ENCODE peak calls at places on chromosomes 1 and 21, in seven cellular contexts. N is fibroblast of lung; L is CD8-positive, alpha-beta T cell; V is bronchial epithelial cell; Z is IMR-90; I is aorta; F is HAP-1. D is an unnamed sample. For H3K27me3, the result is how much of the 10 kb centered on the place peaks cover.

GRCh38 chr1:153525088-153525713 is 10.6 kb downstream of the S100A6 start:
- DNase-seq in N (peak), L (no peak), V (peak), Z (peak), I (no peak), F (no peak), D (no peak)

GRCh38 chr1:224591326-224591725 is 24.8 kb upstream of the CNIH3 start:
- DNase-seq in N (no peak), L (no peak), V (no peak), Z (no peak), I (no peak), F (no peak), D (no peak)

GRCh38 chr21:27219068-27219467 is 252.2 kb upstream of the ADAMTS5 start:
- DNase-seq in N (peak), L (no peak), V (peak), Z (peak), I (no peak), F (no peak), D (no peak)

GRCh38 chr1:192573499-192573898 is 2.1 kb upstream of the RGS1 start:
- DNase-seq in N (peak), L (no peak), V (peak), Z (peak), I (no peak), F (no peak), D (no peak)

GRCh38 chr21:44304846-44305245 is 5.0 kb downstream of the PFKL start:
- DNase-seq in N (peak), L (peak), V (peak), Z (peak), I (peak), F (peak), D (peak)

GRCh38 chr1:182476625-182477024 is 26.7 kb downstream of the RGSL1 start:
- DNase-seq in N (no peak), L (no peak), V (no peak), Z (no peak), I (no peak), F (no peak), D (no peak)

GRCh38 chr21:34524671-34525601 is 12.9 kb upstream of the KCNE1 start:
- DNase-seq in N (peak), L (no peak), V (peak), Z (peak), I (peak), F (no peak), D (peak)

GRCh38 chr1:161071886-161072371 is 2.2 kb upstream of the ARHGAP30 start:
- DNase-seq in N (peak), L (peak), V (peak), Z (no peak), I (no peak), F (peak), D (peak)

GRCh38 chr1:170885551-170885950 is 49.8 kb upstream of the MROH9 start:
- DNase-seq in N (no peak), L (no peak), V (no peak), Z (no peak), I (no peak), F (no peak), D (no peak)

GRCh38 chr1:28056129-28056925 is 32.1 kb downstream of the EYA3 start:
- DNase-seq in N (no peak), L (peak), V (peak), Z (no peak), I (no peak), F (no peak), D (no peak)

GRCh38 chr1:173477286-173478098 is at the start of gene PRDX6:
- DNase-seq in N (peak), L (peak), V (peak), Z (peak), I (peak), F (no peak), D (peak)

GRCh38 chr1:9129391-9130041 is 614 bp upstream of the GPR157 start:
- DNase-seq in N (no peak), L (peak), V (no peak), Z (no peak), I (peak), F (peak), D (peak)

GRCh38 chr1:60904079-60904852 is 178.1 kb upstream of the NFIA start:
- DNase-seq in N (peak), L (no peak), V (no peak), Z (no peak), I (peak), F (no peak), D (no peak)

GRCh38 chr1:235739124-235739523 is 89.5 kb upstream of the GNG4 start:
- DNase-seq in N (peak), L (no peak), V (peak), Z (peak), I (no peak), F (no peak), D (no peak)

GRCh38 chr1:172778461-172779455 is 119.9 kb downstream of the FASLG start:
- DNase-seq in N (peak), L (no peak), V (no peak), Z (no peak), I (no peak), F (no peak), D (peak)

GRCh38 chr1:87024936-87025537 is 110.6 kb downstream of the HS2ST1 start:
- DNase-seq in N (peak), L (no peak), V (peak), Z (peak), I (no peak), F (peak), D (peak)

GRCh38 chr1:9652379-9653194 is 1.1 kb downstream of the PIK3CD start:
- DNase-seq in N (no peak), L (peak), V (no peak), Z (peak), I (peak), F (no peak), D (no peak)

GRCh38 chr1:11320153-11320936 is 47.3 kb downstream of the UBIAD1 start:
- DNase-seq in N (no peak), L (peak), V (no peak), Z (no peak), I (no peak), F (no peak), D (peak)

GRCh38 chr1:41862411-41863221 is 56.1 kb downstream of the HIVEP3 start:
- DNase-seq in N (peak), L (no peak), V (peak), Z (peak), I (no peak), F (no peak), D (peak)

GRCh38 chr1:164613176-164613575 is 54.2 kb downstream of the PBX1 start:
- DNase-seq in N (peak), L (no peak), V (peak), Z (no peak), I (no peak), F (no peak), D (peak)

GRCh38 chr21:43270800-43271261 is 102.0 kb downstream of the CRYAA start:
- DNase-seq in N (no peak), L (no peak), V (no peak), Z (no peak), I (no peak), F (no peak), D (no peak)

GRCh38 chr1:231763481-231763880 is 136.9 kb downstream of the DISC1 start:
- DNase-seq in N (no peak), L (no peak), V (no peak), Z (no peak), I (no peak), F (no peak), D (no peak)

GRCh38 chr1:219416598-219417238 is 196.2 kb downstream of the ZC3H11B start:
- DNase-seq in N (peak), L (no peak), V (peak), Z (peak), I (no peak), F (peak), D (peak)

GRCh38 chr1:51568231-51568935 is 48.5 kb upstream of the OSBPL9 start:
- DNase-seq in N (no peak), L (no peak), V (no peak), Z (no peak), I (no peak), F (no peak), D (no peak)

GRCh38 chr21:44985441-44986401 is 45.9 kb downstream of the SLX9 start:
- DNase-seq in N (no peak), L (no peak), V (no peak), Z (no peak), I (peak), F (no peak), D (no peak)

GRCh38 chr1:172530000-172530399 is 3.0 kb upstream of the SUCO start:
- DNase-seq in N (no peak), L (no peak), V (no peak), Z (no peak), I (no peak), F (no peak), D (no peak)

GRCh38 chr1:95518310-95518709 is 284.3 kb downstream of the RWDD3 start:
- DNase-seq in N (no peak), L (no peak), V (no peak), Z (no peak), I (no peak), F (no peak), D (no peak)

GRCh38 chr1:10679521-10680220 is 116.8 kb downstream of the CASZ1 start:
- DNase-seq in N (peak), L (no peak), V (peak), Z (peak), I (no peak), F (peak), D (peak)

GRCh38 chr1:39102537-39103320 is 76.6 kb downstream of the NDUFS5 start:
- DNase-seq in N (peak), L (peak), V (peak), Z (peak), I (no peak), F (peak), D (peak)

GRCh38 chr1:190124068-190124467 is 353.6 kb downstream of the BRINP3 start:
- DNase-seq in N (peak), L (no peak), V (no peak), Z (peak), I (no peak), F (no peak), D (no peak)

GRCh38 chr1:65832296-65832695 is 39.6 kb downstream of the PDE4B start:
- DNase-seq in N (peak), L (no peak), V (no peak), Z (peak), I (no peak), F (no peak), D (no peak)

GRCh38 chr21:17903029-17903806 is 84.1 kb upstream of the C21orf91 start:
- DNase-seq in N (peak), L (no peak), V (peak), Z (peak), I (no peak), F (peak), D (peak)

GRCh38 chr1:12604114-12604874 is 13.7 kb downstream of the DHRS3 start:
- DNase-seq in N (peak), L (peak), V (peak), Z (peak), I (no peak), F (no peak), D (peak)

GRCh38 chr1:111565079-111565478 is 54.5 kb upstream of the RAP1A start:
- DNase-seq in N (peak), L (no peak), V (peak), Z (peak), I (no peak), F (no peak), D (no peak)

GRCh38 chr1:212525479-212526110 is 83.0 kb upstream of the ATF3 start:
- DNase-seq in N (no peak), L (no peak), V (peak), Z (peak), I (no peak), F (no peak), D (no peak)

GRCh38 chr1:156964431-156964830 is 44.0 kb downstream of the LRRC71 start:
- DNase-seq in N (no peak), L (no peak), V (no peak), Z (peak), I (no peak), F (no peak), D (no peak)

GRCh38 chr21:26055010-26055409 is 115.6 kb downstream of the APP start:
- DNase-seq in N (no peak), L (no peak), V (no peak), Z (no peak), I (no peak), F (no peak), D (no peak)

GRCh38 chr1:10852018-10852417 is 55.6 kb upstream of the CASZ1 start:
- DNase-seq in N (no peak), L (no peak), V (no peak), Z (no peak), I (no peak), F (no peak), D (no peak)

GRCh38 chr1:3235496-3235895 is 166.5 kb downstream of the PRDM16 start:
- DNase-seq in N (no peak), L (no peak), V (no peak), Z (no peak), I (no peak), F (no peak), D (no peak)
- H3K27me3 ChIP-seq in N (under half), L (under half), V (under half), Z (under half), I (under half), F (under half), D (under half)

GRCh38 chr1:19665456-19666138 is 922 bp downstream of the HTR6 start:
- DNase-seq in N (no peak), L (no peak), V (no peak), Z (no peak), I (no peak), F (no peak), D (no peak)
- H3K27me3 ChIP-seq in N (under half), L (under half), V (under half), Z (half or more), I (under half), F (under half), D (half or more)

GRCh38 chr1:2014181-2014580 is 5.0 kb upstream of the GABRD start:
- DNase-seq in N (no peak), L (no peak), V (no peak), Z (no peak), I (no peak), F (no peak), D (no peak)
- H3K27me3 ChIP-seq in N (under half), L (under half), V (under half), Z (half or more), I (under half), F (under half), D (under half)

GRCh38 chr1:228445867-228446584 is 29.4 kb upstream of the TRIM17 start:
- DNase-seq in N (peak), L (no peak), V (peak), Z (peak), I (peak), F (no peak), D (peak)
- H3K27me3 ChIP-seq in N (under half), L (under half), V (under half), Z (under half), I (under half), F (under half), D (under half)

GRCh38 chr1:154705544-154705943 is 97.6 kb upstream of the ADAR start:
- DNase-seq in N (no peak), L (no peak), V (no peak), Z (no peak), I (no peak), F (no peak), D (no peak)

GRCh38 chr1:154706851-154707250 is 98.9 kb upstream of the ADAR start:
- DNase-seq in N (no peak), L (no peak), V (no peak), Z (no peak), I (no peak), F (no peak), D (no peak)

GRCh38 chr1:154707901-154708514 is 100.0 kb upstream of the ADAR start:
- DNase-seq in N (no peak), L (no peak), V (peak), Z (peak), I (no peak), F (no peak), D (no peak)

GRCh38 chr1:154698320-154699096 is 90.5 kb upstream of the ADAR start:
- DNase-seq in N (no peak), L (no peak), V (peak), Z (no peak), I (no peak), F (no peak), D (peak)

DNA sequence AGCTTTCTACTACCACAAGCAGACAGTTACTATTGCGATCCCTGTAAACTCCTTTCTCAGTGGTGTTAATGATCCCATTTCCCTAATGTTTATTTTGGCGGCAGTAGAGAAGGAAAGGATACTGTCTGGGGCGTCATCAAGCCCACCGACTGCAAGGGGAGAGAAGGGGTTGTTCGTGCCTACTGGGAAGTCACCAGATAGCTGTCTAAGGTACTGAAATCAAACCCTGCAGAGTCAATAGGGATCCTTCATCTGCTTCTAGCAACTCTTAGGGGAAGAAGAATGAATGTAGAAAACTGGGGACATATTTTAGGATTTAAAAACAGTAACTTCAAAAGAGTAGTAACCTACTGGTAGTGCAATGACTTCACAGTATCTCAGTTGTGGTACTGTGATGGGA is 95.2 kb upstream of the ADAR start:
- DNase-seq in N (no peak), L (no peak), V (no peak), Z (no peak), I (no peak), F (no peak), D (no peak)
- H3K27me3 ChIP-seq in N (under half), L (under half), V (under half), Z (under half), I (under half), F (under half), D (under half)

GRCh38 chr1:36855699-36856098 is 178.6 kb downstream of the GRIK3 start:
- DNase-seq in N (no peak), L (no peak), V (no peak), Z (no peak), I (no peak), F (no peak), D (no peak)

GRCh38 chr1:36858553-36858952 is 175.8 kb downstream of the GRIK3 start:
- DNase-seq in N (no peak), L (no peak), V (no peak), Z (no peak), I (no peak), F (no peak), D (no peak)

GRCh38 chr1:36857761-36858160 is 176.6 kb downstream of the GRIK3 start:
- DNase-seq in N (no peak), L (no peak), V (no peak), Z (no peak), I (no peak), F (no peak), D (peak)

GRCh38 chr1:36858981-36859380 is 175.3 kb downstream of the GRIK3 start:
- DNase-seq in N (no peak), L (no peak), V (no peak), Z (no peak), I (no peak), F (no peak), D (no peak)

GRCh38 chr1:36856126-36856525 is 178.2 kb downstream of the GRIK3 start:
- DNase-seq in N (no peak), L (no peak), V (no peak), Z (no peak), I (no peak), F (no peak), D (no peak)
- H3K27me3 ChIP-seq in N (under half), L (under half), V (under half), Z (under half), I (under half), F (under half), D (under half)

GRCh38 chr1:26322042-26322331 is 4.2 kb downstream of the CD52 start:
- DNase-seq in N (no peak), L (no peak), V (no peak), Z (no peak), I (no peak), F (no peak), D (no peak)

GRCh38 chr1:26321315-26322041 is 3.7 kb downstream of the CD52 start:
- DNase-seq in N (peak), L (peak), V (peak), Z (peak), I (peak), F (peak), D (peak)

GRCh38 chr1:26323382-26323781 is 5.6 kb downstream of the CD52 start:
- DNase-seq in N (no peak), L (no peak), V (no peak), Z (no peak), I (no peak), F (no peak), D (no peak)

GRCh38 chr1:26327956-26328362 is 10.2 kb downstream of the CD52 start:
- DNase-seq in N (no peak), L (no peak), V (peak), Z (no peak), I (no peak), F (no peak), D (no peak)

GRCh38 chr1:26324550-26324949 is 6.8 kb downstream of the CD52 start:
- DNase-seq in N (no peak), L (no peak), V (no peak), Z (no peak), I (no peak), F (no peak), D (no peak)
- H3K27me3 ChIP-seq in N (under half), L (under half), V (under half), Z (under half), I (under half), F (under half), D (under half)

GRCh38 chr1:7690076-7690475 is 81.0 kb upstream of the VAMP3 start:
- DNase-seq in N (no peak), L (no peak), V (no peak), Z (no peak), I (peak), F (no peak), D (no peak)

GRCh38 chr1:7690496-7691182 is 80.5 kb upstream of the VAMP3 start:
- DNase-seq in N (no peak), L (no peak), V (no peak), Z (no peak), I (peak), F (no peak), D (no peak)

GRCh38 chr1:7686301-7686850 is 84.7 kb upstream of the VAMP3 start:
- DNase-seq in N (no peak), L (no peak), V (no peak), Z (no peak), I (peak), F (no peak), D (no peak)

GRCh38 chr1:7687411-7687810 is 83.7 kb upstream of the VAMP3 start:
- DNase-seq in N (no peak), L (no peak), V (no peak), Z (no peak), I (peak), F (no peak), D (no peak)

DNA sequence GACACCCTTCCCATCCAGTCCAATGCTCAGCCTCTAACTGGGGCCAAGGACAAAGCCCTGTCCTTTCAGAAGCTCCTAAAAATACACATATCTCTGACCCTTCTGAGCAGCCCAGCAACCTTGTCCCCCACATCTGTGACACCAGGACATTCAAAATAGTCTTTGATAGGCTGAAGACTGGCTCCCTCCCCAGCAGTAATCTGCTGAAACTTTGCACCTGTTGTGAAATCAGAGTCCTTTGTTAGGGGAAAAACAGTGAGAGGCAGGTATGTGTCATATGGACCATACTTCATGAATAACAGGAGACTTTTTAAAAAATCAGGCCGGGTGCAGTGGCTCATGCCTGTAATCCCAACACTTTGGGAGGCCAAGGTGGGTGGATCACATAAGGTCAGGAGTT is 82.4 kb upstream of the VAMP3 start:
- DNase-seq in N (no peak), L (no peak), V (no peak), Z (no peak), I (peak), F (no peak), D (peak)
- H3K27me3 ChIP-seq in N (under half), L (under half), V (under half), Z (under half), I (under half), F (under half), D (under half)

D was measured in hepatocyte.